ENCODE peak calls at places on chromosomes 6 and 20, in six cellular contexts. H is naive B cell; C is putamen; D is NCI-H2081; J is stimulated activated CD8-positive, alpha-beta memory T cell treated with anti-CD3 and anti-CD28 coated beads, Interleukin-12 subunit alpha, Interleukin-12 subunit beta, amount 100 ng/mL, for 1 hour; V is hypothalamus. Y is an unnamed sample.

GRCh38 chr6:16140607-16141006 is 11.7 kb downstream of the MYLIP start:
- DNase-seq in C (no peak), H (no peak), J (no peak), V (no peak), D (no peak), Y (no peak)

GRCh38 chr6:158817298-158818007 is 1.7 kb downstream of the EZR start:
- DNase-seq in D (no peak), C (no peak), H (no peak), V (no peak), J (no peak), Y (no peak)

GRCh38 chr20:41632896-41633295 is 14.7 kb upstream of the CHD6 start:
- DNase-seq in J (no peak), D (no peak), V (no peak), H (no peak), C (no peak), Y (peak; percentile 8)

GRCh38 chr6:14975124-14975815 is 270.6 kb upstream of the JARID2 start:
- DNase-seq in D (peak; percentile 9), C (peak; percentile 30), J (no peak), H (no peak), V (no peak), Y (peak; percentile 33)

GRCh38 chr6:71678081-71678480 is 208.3 kb upstream of the RIMS1 start:
- DNase-seq in V (no peak), H (no peak), D (no peak), C (no peak), J (no peak), Y (no peak)

GRCh38 chr20:22949710-22950109 is 85.4 kb upstream of the SSTR4 start:
- DNase-seq in H (no peak), C (no peak), J (no peak), D (no peak), V (no peak), Y (no peak)

GRCh38 chr20:38825901-38826625 is 20.6 kb downstream of the PPP1R16B start:
- DNase-seq in H (no peak), J (no peak), D (peak; percentile 14), C (no peak), V (no peak), Y (peak; percentile 26)

GRCh38 chr6:106039836-106040592 is 46.1 kb upstream of the PRDM1 start:
- DNase-seq in C (no peak), H (no peak), V (no peak), D (no peak), J (no peak), Y (no peak)

GRCh38 chr20:2800590-2801458 is at the start of gene CPXM1:
- DNase-seq in V (no peak), D (no peak), H (peak; percentile 14), J (no peak), C (no peak), Y (peak; percentile 92)

GRCh38 chr6:169862464-169863148 is 111.2 kb downstream of the ERMARD start:
- DNase-seq in H (no peak), V (no peak), D (no peak), C (no peak), J (no peak), Y (no peak)

GRCh38 chr6:31401403-31401802 is 2.0 kb upstream of the MICA start:
- DNase-seq in C (no peak), H (no peak), D (no peak), J (no peak), V (no peak), Y (no peak)

GRCh38 chr20:57638895-57639236 is 18.6 kb upstream of the ZBP1 start:
- DNase-seq in H (no peak), V (no peak), D (no peak), C (no peak), J (no peak), Y (no peak)

GRCh38 chr6:151294561-151295101 is 54.9 kb downstream of the AKAP12 start:
- DNase-seq in H (no peak), D (no peak), J (no peak), V (no peak), C (no peak), Y (no peak)

GRCh38 chr6:111068116-111068897 is 19.0 kb upstream of the SLC16A10 start:
- DNase-seq in C (peak; percentile 75), D (no peak), J (no peak), H (no peak), V (no peak), Y (no peak)

GRCh38 chr6:33820243-33820642 is 16.4 kb upstream of the MLN start:
- DNase-seq in H (no peak), D (no peak), C (no peak), J (no peak), V (no peak), Y (no peak)

GRCh38 chr6:70673601-70674000 is 5.9 kb downstream of the SMAP1 start:
- DNase-seq in J (no peak), D (no peak), C (no peak), V (no peak), H (no peak), Y (no peak)

GRCh38 chr6:154432533-154433476 is 76.2 kb upstream of the IPCEF1 start:
- DNase-seq in C (no peak), D (no peak), J (no peak), V (no peak), H (no peak), Y (peak; percentile 92)

GRCh38 chr6:149723771-149724417 is 6.0 kb upstream of the LATS1 start:
- DNase-seq in V (no peak), H (peak; percentile 20), C (peak; percentile 75), J (no peak), D (peak; percentile 11), Y (peak; percentile 38)

GRCh38 chr6:81826785-81827184 is 74.3 kb upstream of the TENT5A start:
- DNase-seq in H (no peak), V (no peak), C (no peak), J (no peak), D (no peak), Y (no peak)

GRCh38 chr6:85864453-85865401 is 222.0 kb upstream of the SYNCRIP start:
- DNase-seq in V (no peak), D (no peak), C (no peak), J (no peak), H (no peak), Y (no peak)

Y was measured in GF-D8.